ENCODE peak calls at places on chromosomes 11 and 22, in four cellular contexts. Q is mammary epithelial cell; D is stimulated activated CD4-positive, alpha-beta T cell treated with anti-CD3 and anti-CD28 coated beads, TNF-alpha, amount 100 ng/mL, for 1 hour; T is HuH-7.5. P is an unnamed sample.

GRCh38 chr11:116929393-116930090 is 92.1 kb upstream of the APOA1 start:
- DNase-seq in T (no peak), D (no peak), Q (no peak), P (no peak)

GRCh38 chr11:73270089-73270854 is 1.9 kb upstream of the P2RY6 start:
- DNase-seq in Q (no peak), T (no peak), D (no peak), P (no peak)

GRCh38 chr11:77384584-77384983 is 83.1 kb upstream of the GDPD4 start:
- DNase-seq in Q (no peak), D (no peak), T (no peak), P (no peak)

GRCh38 chr11:123235687-123236261 is 40.7 kb upstream of the CLMP start:
- DNase-seq in T (no peak), Q (no peak), D (no peak), P (peak)

GRCh38 chr22:39318507-39319283 is 728 bp downstream of the RPL3 start:
- DNase-seq in Q (no peak), D (no peak), T (no peak), P (no peak)

GRCh38 chr11:94895971-94896370 is 77.4 kb downstream of the CWC15 start:
- DNase-seq in Q (peak), T (no peak), D (no peak), P (no peak)

GRCh38 chr11:101126551-101127347 is 2.9 kb downstream of the PGR start:
- DNase-seq in Q (no peak), D (no peak), T (no peak), P (peak)

GRCh38 chr11:104320091-104320490 is 156.1 kb upstream of the PDGFD start:
- DNase-seq in T (no peak), Q (no peak), D (no peak), P (no peak)

GRCh38 chr11:72234920-72235319 is 9.1 kb downstream of the PHOX2A start:
- DNase-seq in Q (no peak), T (no peak), D (no peak), P (no peak)

GRCh38 chr11:46306296-46306853 is 28.9 kb downstream of the CREB3L1 start:
- DNase-seq in D (no peak), T (no peak), Q (no peak), P (no peak)

GRCh38 chr11:60371854-60372253 is 6.5 kb upstream of the MS4A7 start:
- DNase-seq in Q (no peak), T (no peak), D (no peak), P (no peak)

GRCh38 chr11:130124096-130124495 is 35.5 kb upstream of the ST14 start:
- DNase-seq in Q (peak), D (no peak), T (peak), P (peak)

GRCh38 chr11:47272706-47273105 is 2.8 kb downstream of the MADD start:
- DNase-seq in T (no peak), Q (no peak), D (no peak), P (no peak)

GRCh38 chr22:40385041-40385782 is 14.8 kb downstream of the SGSM3 start:
- DNase-seq in D (no peak), Q (no peak), T (no peak), P (no peak)

GRCh38 chr11:2471048-2471803 is 26.4 kb downstream of the KCNQ1 start:
- DNase-seq in D (no peak), T (no peak), Q (no peak), P (no peak)

GRCh38 chr11:132715041-132715440 is 817.3 kb downstream of the OPCML start:
- DNase-seq in T (no peak), Q (no peak), D (no peak), P (no peak)

GRCh38 chr11:114375052-114375451 is 25.3 kb downstream of the C11orf71 start:
- DNase-seq in D (no peak), T (no peak), Q (no peak), P (no peak)

GRCh38 chr11:73268671-73269271 is 3.4 kb upstream of the P2RY6 start:
- DNase-seq in D (no peak), Q (no peak), T (no peak), P (no peak)

GRCh38 chr11:8604078-8604723 is 10.2 kb upstream of the STK33 start:
- DNase-seq in D (no peak), T (peak), Q (peak), P (peak)

GRCh38 chr22:20061481-20061861 is 18.6 kb upstream of the DGCR8 start:
- DNase-seq in D (no peak), Q (no peak), T (no peak), P (peak)

GRCh38 chr11:70324354-70325115 is 54.0 kb downstream of the PPFIA1 start:
- DNase-seq in T (no peak), D (no peak), Q (no peak), P (peak)

GRCh38 chr11:128279861-128280260 is 307.5 kb downstream of the ETS1 start:
- DNase-seq in Q (peak), T (no peak), D (no peak), P (no peak)

GRCh38 chr11:8732748-8733241 is 50.2 kb downstream of the RPL27A start:
- DNase-seq in T (no peak), Q (peak), D (no peak), P (peak)

GRCh38 chr11:126134461-126135155 is 71.9 kb upstream of the CDON start:
- DNase-seq in D (no peak), T (no peak), Q (no peak), P (no peak)

GRCh38 chr11:113974741-113975470 is at the start of gene HTR3A:
- DNase-seq in Q (no peak), D (no peak), T (peak), P (peak)

GRCh38 chr11:118705111-118705741 is 25.8 kb upstream of the TREH start:
- DNase-seq in Q (no peak), T (no peak), D (no peak), P (no peak)

GRCh38 chr11:79678780-79679468 is 238.1 kb upstream of the TENM4 start:
- DNase-seq in Q (no peak), D (no peak), T (no peak), P (no peak)

GRCh38 chr22:49599691-49600451 is 227.8 kb downstream of the BRD1 start:
- DNase-seq in D (no peak), T (no peak), Q (no peak), P (no peak)

GRCh38 chr11:27722117-27722844 is 22.0 kb upstream of the BDNF start:
- DNase-seq in T (no peak), Q (peak), D (no peak), P (no peak)

GRCh38 chr11:79493555-79494171 is 52.8 kb upstream of the TENM4 start:
- DNase-seq in T (peak), D (no peak), Q (peak), P (peak)

GRCh38 chr11:13721760-13722159 is 53.3 kb downstream of the FAR1 start:
- DNase-seq in Q (peak), D (no peak), T (no peak), P (no peak)